ENCODE peak calls at places on chromosomes 6 and 20, in eight cellular contexts. W is A549, U is body of pancreas, P is AG04450, G is tibial artery, Z is fibroblast of villous mesenchyme, E is cardiac muscle cell, C is adrenal gland. F is an unnamed sample.

GRCh38 chr20:7497985-7498384 is 442.3 kb downstream of the HAO1 start:
- DNase-seq in W (peak), U (no peak), P (no peak), G (no peak), Z (peak), E (peak), C (no peak), F (no peak)

GRCh38 chr6:144006731-144007454 is 1.2 kb downstream of the PLAGL1 start:
- DNase-seq in W (peak), U (no peak), P (no peak), G (peak), Z (peak), E (peak), C (no peak), F (peak)

GRCh38 chr6:28802417-28803336 is 121.1 kb downstream of the TRIM27 start:
- DNase-seq in W (peak), U (no peak), P (no peak), G (no peak), Z (peak), E (peak), C (no peak), F (peak)

GRCh38 chr20:53940883-53941546 is 129.4 kb downstream of the BCAS1 start:
- DNase-seq in W (peak), U (no peak), P (no peak), G (no peak), Z (peak), E (peak), C (peak), F (peak)

GRCh38 chr6:68875403-68875802 is 240.3 kb downstream of the ADGRB3 start:
- DNase-seq in W (no peak), U (no peak), P (no peak), G (no peak), Z (no peak), E (no peak), C (no peak), F (no peak)

GRCh38 chr6:45586216-45587171 is 208.8 kb upstream of the SUPT3H start:
- DNase-seq in W (no peak), U (no peak), P (no peak), G (no peak), Z (peak), E (no peak), C (no peak), F (no peak)

GRCh38 chr6:117555882-117556498 is 46.3 kb downstream of the GOPC start:
- DNase-seq in W (no peak), U (peak), P (no peak), G (no peak), Z (peak), E (peak), C (peak), F (peak)

GRCh38 chr20:43533060-43533459 is 25.6 kb downstream of the L3MBTL1 start:
- DNase-seq in W (no peak), U (no peak), P (no peak), G (no peak), Z (no peak), E (no peak), C (no peak), F (peak)

GRCh38 chr6:131682427-131682826 is 18.8 kb downstream of the OR2A4 start:
- DNase-seq in W (peak), U (no peak), P (no peak), G (no peak), Z (no peak), E (no peak), C (no peak), F (no peak)

GRCh38 chr20:17558941-17559304 is 11.0 kb upstream of the DSTN start:
- DNase-seq in W (no peak), U (no peak), P (no peak), G (no peak), Z (no peak), E (no peak), C (no peak), F (no peak)

GRCh38 chr20:50071039-50071888 is 41.7 kb downstream of the UBE2V1 start:
- DNase-seq in W (peak), U (peak), P (peak), G (peak), Z (peak), E (peak), C (peak), F (peak)

GRCh38 chr6:10694302-10695085 is at the start of the genes C6orf52 and PAK1IP1:
- DNase-seq in W (peak), U (peak), P (peak), G (peak), Z (peak), E (peak), C (peak), F (peak)

GRCh38 chr20:6575912-6576391 is 191.5 kb upstream of the BMP2 start:
- DNase-seq in W (no peak), U (no peak), P (peak), G (no peak), Z (peak), E (peak), C (no peak), F (peak)

GRCh38 chr6:511488-512137 is 120.1 kb downstream of the IRF4 start:
- DNase-seq in W (no peak), U (no peak), P (no peak), G (no peak), Z (no peak), E (no peak), C (no peak), F (no peak)

GRCh38 chr6:45350186-45350585 is 22.1 kb downstream of the RUNX2 start:
- DNase-seq in W (no peak), U (no peak), P (no peak), G (no peak), Z (no peak), E (no peak), C (no peak), F (no peak)

GRCh38 chr6:22318404-22318803 is 21.6 kb upstream of the PRL start:
- DNase-seq in W (no peak), U (no peak), P (no peak), G (no peak), Z (no peak), E (no peak), C (no peak), F (no peak)

GRCh38 chr6:282867-283416 is 9.3 kb upstream of the DUSP22 start:
- DNase-seq in W (no peak), U (no peak), P (no peak), G (no peak), Z (no peak), E (no peak), C (no peak), F (no peak)

GRCh38 chr6:157978021-157978783 is 3.5 kb upstream of the SYNJ2 start:
- DNase-seq in W (no peak), U (no peak), P (no peak), G (peak), Z (no peak), E (peak), C (no peak), F (no peak)

GRCh38 chr6:81772741-81773140 is 20.3 kb upstream of the TENT5A start:
- DNase-seq in W (no peak), U (no peak), P (no peak), G (no peak), Z (peak), E (no peak), C (no peak), F (no peak)

GRCh38 chr20:11867286-11867921 is 50.3 kb upstream of the BTBD3 start:
- DNase-seq in W (no peak), U (no peak), P (no peak), G (no peak), Z (no peak), E (no peak), C (no peak), F (no peak)

GRCh38 chr6:50966532-50966931 is 147.9 kb downstream of the TFAP2B start:
- DNase-seq in W (no peak), U (no peak), P (no peak), G (no peak), Z (no peak), E (no peak), C (no peak), F (no peak)

GRCh38 chr6:139028242-139028657 is 295 bp upstream of the ABRACL start:
- DNase-seq in W (no peak), U (peak), P (no peak), G (no peak), Z (no peak), E (no peak), C (no peak), F (no peak)

GRCh38 chr20:16501236-16501635 is 72.0 kb downstream of the KIF16B start:
- DNase-seq in W (no peak), U (no peak), P (no peak), G (no peak), Z (no peak), E (no peak), C (no peak), F (no peak)

GRCh38 chr6:21992178-21992967 is 304.5 kb downstream of the PRL start:
- DNase-seq in W (no peak), U (no peak), P (no peak), G (no peak), Z (peak), E (peak), C (no peak), F (no peak)

GRCh38 chr6:12716298-12716853 is at the start of gene PHACTR1:
- DNase-seq in W (no peak), U (no peak), P (no peak), G (no peak), Z (no peak), E (no peak), C (no peak), F (no peak)

GRCh38 chr6:2770171-2770570 is 5.0 kb downstream of the WRNIP1 start:
- DNase-seq in W (no peak), U (no peak), P (no peak), G (no peak), Z (peak), E (no peak), C (no peak), F (no peak)
- H3K4me3 ChIP-seq in W (no peak), U (no peak), P (no peak), G (peak), Z (no peak), E (no peak), C (no peak), F (no peak)

DNA sequence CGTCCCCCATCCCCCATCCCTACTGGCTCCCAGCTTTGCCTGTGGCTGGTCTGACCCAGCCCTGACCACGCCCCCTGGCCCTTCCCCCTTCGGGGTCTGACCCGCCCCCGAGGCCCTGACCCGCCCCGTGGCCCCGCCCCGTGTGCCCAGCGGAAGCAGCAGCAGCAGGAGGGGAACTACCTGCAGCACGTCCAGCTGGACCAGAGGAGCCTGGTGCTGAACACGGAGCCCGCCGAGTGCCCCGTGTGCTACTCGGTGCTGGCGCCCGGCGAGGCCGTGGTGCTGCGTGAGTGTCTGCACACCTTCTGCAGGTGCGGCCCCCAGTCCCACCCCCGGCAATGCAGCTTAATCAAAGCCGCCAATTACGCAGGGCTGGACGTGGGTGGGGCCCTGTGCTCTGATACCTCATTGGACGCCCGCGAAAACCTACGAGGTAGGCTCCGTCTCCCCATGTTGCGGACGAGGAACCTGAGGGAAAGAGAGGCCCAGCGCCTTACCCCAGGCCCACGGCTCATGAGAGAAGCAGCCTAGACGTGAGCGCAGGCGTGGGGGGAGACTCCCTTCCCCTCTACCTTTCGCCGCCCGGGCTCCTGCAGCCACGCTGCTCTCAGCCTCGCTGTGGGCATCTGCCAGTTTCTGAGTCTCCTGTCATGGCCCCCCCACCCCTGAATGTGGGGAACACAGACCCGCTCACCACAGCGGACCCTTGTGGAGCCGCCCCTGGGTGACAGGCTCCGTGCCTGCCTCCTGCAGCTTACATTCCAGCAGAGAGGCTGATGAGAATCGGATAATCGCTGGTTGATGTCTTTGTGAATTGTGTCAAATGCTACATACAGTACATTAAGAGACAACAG is 12.8 kb downstream of the RBCK1 start:
- DNase-seq in W (peak), U (no peak), P (no peak), G (peak), Z (no peak), E (no peak), C (no peak), F (no peak)
- H3K4me3 ChIP-seq in W (no peak), U (no peak), P (no peak), G (no peak), Z (no peak), E (no peak), C (no peak), F (no peak)

GRCh38 chr6:135196739-135197510 is 15.8 kb downstream of the MYB start:
- DNase-seq in W (no peak), U (no peak), P (no peak), G (no peak), Z (no peak), E (no peak), C (no peak), F (no peak)
- H3K4me3 ChIP-seq in W (no peak), U (no peak), P (no peak), G (no peak), Z (no peak), E (no peak), C (no peak), F (no peak)

DNA sequence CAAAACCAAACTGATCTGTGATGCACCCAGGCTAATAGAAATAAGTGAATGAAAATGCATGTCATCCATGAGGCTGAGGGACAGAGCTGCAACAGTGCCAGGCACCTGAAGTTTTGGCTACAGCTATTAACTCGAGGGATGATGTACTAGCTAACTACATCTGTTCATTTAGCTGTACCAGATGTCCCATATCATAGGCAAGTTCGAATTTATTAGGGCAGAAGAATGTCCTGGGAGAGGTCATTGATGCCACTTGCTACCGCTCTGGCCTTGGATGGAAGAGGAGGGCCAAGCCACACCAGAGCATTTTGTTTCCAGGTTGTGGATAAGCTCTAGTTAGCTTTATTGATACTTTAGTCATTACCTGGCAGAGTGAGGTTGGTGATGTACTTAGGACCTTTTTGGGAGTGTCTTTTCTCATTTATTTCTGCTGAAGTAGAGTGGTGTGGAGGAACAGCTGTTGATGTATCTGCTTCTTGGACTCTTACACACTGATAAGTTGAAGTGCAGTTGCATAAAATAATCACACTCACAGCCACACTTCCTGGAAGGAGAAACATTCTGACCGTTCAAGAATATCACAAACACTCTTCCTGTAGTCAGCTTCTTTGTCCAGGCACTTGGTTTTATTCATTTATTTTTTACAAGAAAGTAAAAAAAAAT is 8.2 kb downstream of the ZFAND3 start:
- DNase-seq in W (no peak), U (no peak), P (no peak), G (no peak), Z (peak), E (peak), C (no peak), F (no peak)
- H3K4me3 ChIP-seq in W (no peak), U (no peak), P (no peak), G (no peak), Z (no peak), E (no peak), C (no peak), F (no peak)

GRCh38 chr6:44216677-44217331 is at the start of gene MYMX:
- DNase-seq in W (no peak), U (peak), P (no peak), G (peak), Z (no peak), E (no peak), C (no peak), F (no peak)
- H3K4me3 ChIP-seq in W (no peak), U (no peak), P (no peak), G (no peak), Z (no peak), E (no peak), C (no peak), F (no peak)

DNA sequence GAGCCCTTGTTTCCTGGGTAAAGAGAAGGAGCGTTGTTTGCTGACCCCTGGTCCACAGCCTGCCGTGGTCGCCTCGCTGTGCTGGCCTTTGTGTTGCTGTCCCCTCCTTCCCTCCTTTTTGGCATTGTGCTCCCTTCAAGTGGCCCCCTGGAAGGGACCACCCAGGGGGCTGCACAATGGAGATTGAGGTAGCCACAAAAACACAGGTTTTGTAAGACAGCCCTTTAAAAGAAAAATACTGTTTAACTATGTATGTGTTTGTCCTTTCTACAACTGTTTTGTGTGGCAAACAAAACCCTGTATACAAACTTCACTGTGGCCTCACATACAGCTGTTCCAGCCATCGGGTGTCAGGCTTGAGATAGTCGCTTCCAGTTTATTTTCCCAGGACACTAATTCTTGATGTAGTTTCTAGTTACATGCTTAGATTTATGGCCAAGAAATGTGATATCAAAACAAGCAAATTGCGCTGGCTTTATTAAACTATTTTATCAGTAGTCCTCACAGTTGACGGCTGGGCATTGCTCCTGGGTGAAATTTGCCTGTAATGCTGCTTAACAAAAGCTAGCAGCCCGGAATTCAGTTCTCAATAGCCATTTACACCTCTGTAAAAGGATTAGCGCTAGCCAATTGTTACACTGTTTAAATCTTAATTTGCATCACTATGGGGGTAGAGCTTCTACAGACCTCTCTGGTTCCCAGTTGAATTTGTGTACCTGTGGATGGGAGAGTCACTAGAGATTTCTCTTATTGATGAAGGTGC is 64.1 kb downstream of the KIZ start:
- DNase-seq in W (no peak), U (no peak), P (no peak), G (no peak), Z (peak), E (no peak), C (no peak), F (no peak)
- H3K4me3 ChIP-seq in W (no peak), U (no peak), P (no peak), G (no peak), Z (no peak), E (no peak), C (no peak), F (no peak)